ENCODE peak calls at places on chromosomes 4 and X, in six cellular contexts. G is HCT116, N is K562, M is SK-N-SH, Q is H1, X is GM12878. U is an unnamed sample.
A peak's percentile ranks its signal among the peaks of the same experiment; 100 is the strongest.

GRCh38 chr4:12439633-12440305 is 1011.1 kb upstream of the HS3ST1 start:
- DNase-seq in G (no peak), N (no peak), M (no peak), Q (no peak), X (no peak), U (no peak)

GRCh38 chr4:170423137-170423536 is 333.4 kb upstream of the AADAT start:
- DNase-seq in G (no peak), N (no peak), M (no peak), Q (no peak), X (no peak), U (no peak)

GRCh38 chrX:47513697-47514085 is 30.7 kb upstream of the ZNF41 start:
- DNase-seq in G (no peak), N (no peak), M (no peak), Q (no peak), X (no peak), U (no peak)

GRCh38 chrX:12378263-12378662 is 240.0 kb downstream of the FRMPD4 start:
- DNase-seq in G (no peak), N (no peak), M (no peak), Q (no peak), X (no peak), U (no peak)

GRCh38 chr4:8285143-8285975 is 15.8 kb downstream of the HTRA3 start:
- DNase-seq in G (no peak), N (no peak), M (no peak), Q (no peak), X (no peak), U (no peak)

GRCh38 chrX:87526281-87526680 is 8.7 kb downstream of the KLHL4 start:
- DNase-seq in G (no peak), N (no peak), M (no peak), Q (no peak), X (no peak), U (no peak)

GRCh38 chrX:20364238-20364637 is 97.5 kb upstream of the RPS6KA3 start:
- DNase-seq in G (no peak), N (no peak), M (no peak), Q (no peak), X (no peak), U (no peak)

GRCh38 chr4:145720656-145721055 is 40.7 kb downstream of the C4orf51 start:
- DNase-seq in G (no peak), N (no peak), M (no peak), Q (no peak), X (no peak), U (no peak)

GRCh38 chr4:92483341-92483740 is 179.6 kb downstream of the GRID2 start:
- DNase-seq in G (no peak), N (no peak), M (no peak), Q (no peak), X (no peak), U (no peak)

GRCh38 chrX:12985336-12985735 is 10.4 kb downstream of the TMSB4X start:
- DNase-seq in G (no peak), N (no peak), M (no peak), Q (no peak), X (no peak), U (no peak)

GRCh38 chr4:102114118-102114630 is 231.1 kb downstream of the SLC39A8 start:
- DNase-seq in G (no peak), N (no peak), M (no peak), Q (no peak), X (no peak), U (peak; percentile 4)

GRCh38 chrX:65581661-65582339 is 47.2 kb upstream of the LAS1L start:
- DNase-seq in G (peak; percentile 48), N (peak; percentile 59), M (peak; percentile 57), Q (peak; percentile 10), X (no peak), U (peak; percentile 7)

GRCh38 chr4:10295326-10295725 is 161.9 kb downstream of the ZNF518B start:
- DNase-seq in G (no peak), N (no peak), M (no peak), Q (no peak), X (no peak), U (no peak)

GRCh38 chr4:135098061-135098460 is 896.5 kb upstream of the PABPC4L start:
- DNase-seq in G (no peak), N (no peak), M (no peak), Q (no peak), X (no peak), U (no peak)

GRCh38 chr4:38360201-38360600 is 303.8 kb upstream of the KLF3 start:
- DNase-seq in G (no peak), N (no peak), M (no peak), Q (no peak), X (no peak), U (no peak)

GRCh38 chr4:95398217-95398616 is 150.6 kb downstream of the UNC5C start:
- DNase-seq in G (no peak), N (no peak), M (no peak), Q (no peak), X (no peak), U (no peak)

GRCh38 chrX:10326578-10326977 is 169.8 kb downstream of the CLCN4 start:
- DNase-seq in G (peak; percentile 22), N (no peak), M (peak; percentile 30), Q (no peak), X (no peak), U (no peak)

GRCh38 chr4:41471672-41472071 is 66.3 kb upstream of the LIMCH1 start:
- DNase-seq in G (no peak), N (no peak), M (no peak), Q (no peak), X (no peak), U (peak; percentile 13)

GRCh38 chr4:68256284-68256683 is 10.8 kb upstream of the TMPRSS11B start:
- DNase-seq in G (no peak), N (peak; percentile 7), M (no peak), Q (no peak), X (no peak), U (no peak)

GRCh38 chr4:7295917-7296660 is 103.8 kb downstream of the SORCS2 start:
- DNase-seq in G (peak; percentile 10), N (peak; percentile 44), M (peak; percentile 82), Q (no peak), X (no peak), U (peak; percentile 30)

GRCh38 chrX:118345401-118346257 is at the start of gene WDR44:
- DNase-seq in G (peak; percentile 85), N (peak; percentile 96), M (peak; percentile 88), Q (peak; percentile 86), X (peak; percentile 82), U (peak; percentile 94)

GRCh38 chr4:114727426-114727825 is 128.8 kb downstream of the UGT8 start:
- DNase-seq in G (no peak), N (no peak), M (no peak), Q (no peak), X (no peak), U (no peak)

GRCh38 chr4:159283697-159284492 is 181.0 kb downstream of the RAPGEF2 start:
- DNase-seq in G (no peak), N (no peak), M (no peak), Q (peak; percentile 50), X (no peak), U (no peak)

GRCh38 chr4:81802308-81802846 is 330.7 kb upstream of the RASGEF1B start:
- DNase-seq in G (no peak), N (no peak), M (no peak), Q (no peak), X (no peak), U (no peak)

GRCh38 chr4:147396105-147396504 is 84.8 kb upstream of the EDNRA start:
- DNase-seq in G (no peak), N (no peak), M (no peak), Q (no peak), X (no peak), U (no peak)

GRCh38 chrX:147912093-147912801 is 528 bp downstream of the FMR1 start:
- DNase-seq in G (no peak), N (peak; percentile 33), M (peak; percentile 44), Q (no peak), X (no peak), U (peak; percentile 35)

GRCh38 chr4:8763966-8764901 is 107.4 kb downstream of the HMX1 start:
- DNase-seq in G (no peak), N (no peak), M (no peak), Q (no peak), X (no peak), U (no peak)

GRCh38 chr4:26204911-26205368 is 115.9 kb upstream of the RBPJ start:
- DNase-seq in G (no peak), N (no peak), M (no peak), Q (no peak), X (no peak), U (no peak)

GRCh38 chrX:15926622-15927021 is 72.0 kb upstream of the AP1S2 start:
- DNase-seq in G (no peak), N (no peak), M (no peak), Q (no peak), X (no peak), U (no peak)

GRCh38 chrX:15929231-15929630 is 74.6 kb upstream of the AP1S2 start:
- DNase-seq in G (no peak), N (no peak), M (no peak), Q (no peak), X (no peak), U (no peak)

GRCh38 chrX:15931362-15931761 is 76.7 kb upstream of the AP1S2 start:
- DNase-seq in G (no peak), N (no peak), M (no peak), Q (no peak), X (no peak), U (no peak)

DNA sequence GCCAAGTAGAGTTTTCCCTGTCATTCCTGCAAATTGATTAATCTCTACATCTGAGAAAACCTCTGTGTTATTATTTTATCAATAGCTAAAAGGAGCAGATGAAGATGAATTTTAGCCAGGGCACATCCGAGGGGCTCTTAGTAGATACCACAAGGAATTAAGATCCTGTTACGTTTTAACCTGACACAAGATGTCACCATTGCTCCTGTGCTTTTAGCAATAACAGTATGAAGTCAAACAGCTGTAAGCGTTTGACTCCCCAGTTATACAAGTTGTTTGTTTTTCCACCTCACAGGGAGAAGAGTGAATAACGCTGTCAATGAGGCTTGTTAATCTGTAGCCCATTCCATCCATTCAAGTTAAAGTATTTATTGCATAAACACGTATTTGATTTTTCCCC is 76.0 kb upstream of the AP1S2 start:
- DNase-seq in G (no peak), N (peak; percentile 12), M (peak; percentile 24), Q (no peak), X (peak; percentile 13), U (peak; percentile 13)
- TF ChIP-seq JUND in G (no peak), N (no peak), M (no peak), Q (no peak), X (no peak), U (no peak)

GRCh38 chr4:152304220-152304619 is 231.7 kb downstream of the FBXW7 start:
- DNase-seq in G (no peak), N (no peak), M (no peak), Q (no peak), X (peak; percentile 71), U (no peak)
- TF ChIP-seq JUND in G (no peak), N (no peak), M (no peak), Q (no peak), X (no peak), U (no peak)

GRCh38 chrX:42093756-42094155 is 170.4 kb upstream of the CASK start:
- DNase-seq in G (no peak), N (no peak), M (no peak), Q (no peak), X (peak; percentile 43), U (no peak)
- TF ChIP-seq JUND in G (no peak), N (no peak), M (no peak), Q (no peak), X (no peak), U (no peak)

DNA sequence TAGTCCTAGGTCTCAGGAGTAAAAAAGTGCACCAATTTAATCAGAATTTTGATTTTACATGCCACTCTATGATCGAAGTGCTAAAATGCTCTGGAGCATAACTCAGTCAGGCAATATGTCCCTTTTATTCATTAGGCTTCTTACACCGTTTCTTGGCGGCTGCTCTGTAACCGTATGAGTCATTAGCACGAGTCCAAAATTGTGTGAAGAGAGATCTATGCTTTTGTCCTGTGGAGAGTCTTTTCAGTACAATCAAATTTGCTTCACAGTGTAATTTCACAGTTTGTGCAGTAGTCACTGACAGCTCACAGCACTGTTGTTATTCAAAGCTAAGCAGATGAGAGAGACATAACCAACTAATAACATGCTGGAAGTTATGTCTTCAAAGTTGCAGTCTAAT is 167.8 kb downstream of the PCDH10 start:
- DNase-seq in G (no peak), N (no peak), M (no peak), Q (no peak), X (no peak), U (peak; percentile 2)
- TF ChIP-seq JUND in G (no peak), N (peak; percentile 39), M (no peak), Q (no peak), X (no peak), U (no peak)

U was measured in T47D.